ENCODE peak calls at places on chromosomes 1 and 21, in eight cellular contexts. J is T-cell; U is omental fat pad; L is GM04504; D is fibroblast of lung; E is posterior vena cava; Y is fibroblast of villous mesenchyme; W is stimulated activated CD4-positive, alpha-beta T cell treated with anti-CD3 and anti-CD28 coated beads, Interleukin-4, amount 100 ng/mL, for 24 hours. G is an unnamed sample.

GRCh38 chr1:79859212-79859948 is 852.9 kb upstream of the ADGRL4 start:
- DNase-seq in J (no peak), U (no peak), L (peak), D (peak), E (no peak), Y (peak), W (no peak), G (peak)

GRCh38 chr1:17551755-17552234 is 12.3 kb downstream of the ARHGEF10L start:
- DNase-seq in J (no peak), U (no peak), L (no peak), D (peak), E (no peak), Y (no peak), W (no peak), G (peak)

GRCh38 chr1:206963119-206963712 is 7.0 kb downstream of the FCAMR start:
- DNase-seq in J (no peak), U (no peak), L (no peak), D (peak), E (no peak), Y (no peak), W (no peak), G (no peak)

GRCh38 chr1:223513309-223513708 is 120.1 kb downstream of the CCDC185 start:
- DNase-seq in J (no peak), U (no peak), L (no peak), D (no peak), E (no peak), Y (no peak), W (no peak), G (no peak)

GRCh38 chr1:67646145-67647035 is 38.6 kb upstream of the GADD45A start:
- DNase-seq in J (no peak), U (no peak), L (peak), D (peak), E (no peak), Y (peak), W (peak), G (no peak)

GRCh38 chr1:119288751-119289150 is 79.8 kb upstream of the HAO2 start:
- DNase-seq in J (no peak), U (no peak), L (no peak), D (no peak), E (no peak), Y (peak), W (no peak), G (no peak)

GRCh38 chr1:243542726-243543415 is 287.0 kb downstream of the SDCCAG8 start:
- DNase-seq in J (no peak), U (no peak), L (no peak), D (no peak), E (no peak), Y (no peak), W (no peak), G (no peak)

GRCh38 chr1:27153549-27153886 is 1.4 kb downstream of the SLC9A1 start:
- DNase-seq in J (no peak), U (no peak), L (no peak), D (peak), E (no peak), Y (no peak), W (no peak), G (peak)

GRCh38 chr1:214541693-214542092 is 9.7 kb downstream of the PTPN14 start:
- DNase-seq in J (no peak), U (no peak), L (no peak), D (no peak), E (no peak), Y (no peak), W (no peak), G (no peak)

GRCh38 chr1:228887956-228888355 is 152.7 kb downstream of the RHOU start:
- DNase-seq in J (no peak), U (no peak), L (no peak), D (no peak), E (no peak), Y (no peak), W (no peak), G (no peak)

GRCh38 chr1:212917134-212917485 is 33.2 kb upstream of the VASH2 start:
- DNase-seq in J (no peak), U (no peak), L (no peak), D (no peak), E (no peak), Y (no peak), W (no peak), G (no peak)

GRCh38 chr1:58814251-58815068 is 30.6 kb upstream of the JUN start:
- DNase-seq in J (no peak), U (no peak), L (no peak), D (peak), E (peak), Y (no peak), W (no peak), G (no peak)

GRCh38 chr1:43879414-43879813 is 54.2 kb upstream of the ARTN start:
- DNase-seq in J (no peak), U (no peak), L (peak), D (peak), E (no peak), Y (no peak), W (no peak), G (peak)

GRCh38 chr21:35732788-35733187 is 327.5 kb downstream of the SETD4 start:
- DNase-seq in J (no peak), U (no peak), L (no peak), D (no peak), E (no peak), Y (no peak), W (no peak), G (no peak)

GRCh38 chr1:104855550-104855949 is 1105.9 kb downstream of the AMY1C start:
- DNase-seq in J (no peak), U (no peak), L (no peak), D (no peak), E (no peak), Y (no peak), W (no peak), G (no peak)

GRCh38 chr21:45801129-45801735 is 157.7 kb downstream of the PCBP3 start:
- DNase-seq in J (no peak), U (no peak), L (no peak), D (no peak), E (peak), Y (no peak), W (no peak), G (no peak)

GRCh38 chr1:198910816-198911215 is 272.0 kb downstream of the PTPRC start:
- DNase-seq in J (no peak), U (no peak), L (no peak), D (no peak), E (no peak), Y (no peak), W (no peak), G (no peak)

GRCh38 chr1:199404191-199404590 is 623.3 kb upstream of the NR5A2 start:
- DNase-seq in J (no peak), U (no peak), L (no peak), D (peak), E (no peak), Y (peak), W (no peak), G (peak)

GRCh38 chr1:212078826-212079225 is 43.3 kb downstream of the DTL start:
- DNase-seq in J (no peak), U (no peak), L (no peak), D (no peak), E (no peak), Y (no peak), W (no peak), G (no peak)

GRCh38 chr1:210342986-210343780 is 14.5 kb downstream of the HHAT start:
- DNase-seq in J (no peak), U (no peak), L (no peak), D (no peak), E (no peak), Y (peak), W (no peak), G (no peak)

GRCh38 chr21:28776251-28776650 is 216.4 kb downstream of the LTN1 start:
- DNase-seq in J (no peak), U (no peak), L (no peak), D (peak), E (no peak), Y (no peak), W (peak), G (peak)

GRCh38 chr1:183416850-183417690 is 1.1 kb downstream of the NMNAT2 start:
- DNase-seq in J (peak), U (peak), L (peak), D (peak), E (peak), Y (peak), W (peak), G (peak)

GRCh38 chr1:32014199-32014936 is 700 bp downstream of the KHDRBS1 start:
- DNase-seq in J (no peak), U (peak), L (no peak), D (peak), E (peak), Y (peak), W (peak), G (peak)